ENCODE peak calls at places on chromosomes 11 and 22, in four cellular contexts. A, D, X and H are unnamed samples.

GRCh38 chr11:313304-313786 is 495 bp upstream of the IFITM1 start:
- DNase-seq in A (no peak), D (no peak), X (no peak), H (peak)

GRCh38 chr11:95456704-95457491 is 225.9 kb upstream of the SESN3 start:
- DNase-seq in A (no peak), D (no peak), X (no peak), H (no peak)

GRCh38 chr11:93741882-93742226 is 382 bp downstream of the C11orf54 start:
- DNase-seq in A (peak), D (peak), X (peak), H (no peak)

GRCh38 chr11:32613500-32614151 is 30.0 kb downstream of the EIF3M start:
- DNase-seq in A (no peak), D (no peak), X (peak), H (no peak)

GRCh38 chr22:47625531-47626427 is 863.3 kb downstream of the TBC1D22A start:
- DNase-seq in A (no peak), D (no peak), X (no peak), H (no peak)

GRCh38 chr11:832529-833113 is at the start of gene CD151:
- DNase-seq in A (peak), D (peak), X (no peak), H (peak)

GRCh38 chr11:128552783-128553661 is 34.3 kb downstream of the ETS1 start:
- DNase-seq in A (no peak), D (no peak), X (no peak), H (peak)

GRCh38 chr11:102120006-102120405 is 9.8 kb downstream of the YAP1 start:
- DNase-seq in A (peak), D (no peak), X (peak), H (no peak)

GRCh38 chr11:101428918-101429317 is 154.9 kb downstream of the TRPC6 start:
- DNase-seq in A (peak), D (no peak), X (peak), H (peak)

GRCh38 chr11:121415861-121416260 is 36.3 kb upstream of the SORL1 start:
- DNase-seq in A (no peak), D (no peak), X (no peak), H (peak)

GRCh38 chr11:48017105-48017874 is 36.9 kb downstream of the PTPRJ start:
- DNase-seq in A (no peak), D (no peak), X (no peak), H (no peak)

GRCh38 chr22:34000879-34001526 is 80.7 kb upstream of the LARGE1 start:
- DNase-seq in A (no peak), D (no peak), X (no peak), H (no peak)

GRCh38 chr11:16572946-16573345 is 165.5 kb upstream of the C11orf58 start:
- DNase-seq in A (no peak), D (no peak), X (peak), H (no peak)

GRCh38 chr22:36816635-36817428 is at the start of gene PVALB:
- DNase-seq in A (no peak), D (peak), X (no peak), H (no peak)

GRCh38 chr11:46309669-46310288 is 32.3 kb downstream of the CREB3L1 start:
- DNase-seq in A (no peak), D (peak), X (no peak), H (peak)

GRCh38 chr11:72317982-72318381 is 74.0 kb upstream of the PHOX2A start:
- DNase-seq in A (no peak), D (no peak), X (no peak), H (no peak)

GRCh38 chr11:82750643-82751139 is 17.0 kb upstream of the FAM181B start:
- DNase-seq in A (no peak), D (no peak), X (no peak), H (peak)

GRCh38 chr11:76669901-76670474 is 559 bp downstream of the LRRC32 start:
- DNase-seq in A (no peak), D (no peak), X (no peak), H (no peak)

GRCh38 chr11:1407668-1408067 is 17.9 kb downstream of the BRSK2 start:
- DNase-seq in A (no peak), D (no peak), X (no peak), H (no peak)

GRCh38 chr22:35631597-35631996 is 14.5 kb upstream of the MB start:
- DNase-seq in A (peak), D (peak), X (peak), H (peak)
- TF ChIP-seq MYC in A (no peak), D (no peak), X (no peak), H (no peak)

GRCh38 chr11:130214861-130215530 is 55.4 kb downstream of the ST14 start:
- DNase-seq in A (no peak), D (no peak), X (no peak), H (no peak)

GRCh38 chr11:130212431-130212961 is 52.9 kb downstream of the ST14 start:
- DNase-seq in A (no peak), D (no peak), X (no peak), H (no peak)

GRCh38 chr11:130211781-130212401 is 52.3 kb downstream of the ST14 start:
- DNase-seq in A (no peak), D (no peak), X (no peak), H (no peak)

GRCh38 chr11:130213979-130214281 is 54.3 kb downstream of the ST14 start:
- DNase-seq in A (no peak), D (no peak), X (no peak), H (no peak)

DNA sequence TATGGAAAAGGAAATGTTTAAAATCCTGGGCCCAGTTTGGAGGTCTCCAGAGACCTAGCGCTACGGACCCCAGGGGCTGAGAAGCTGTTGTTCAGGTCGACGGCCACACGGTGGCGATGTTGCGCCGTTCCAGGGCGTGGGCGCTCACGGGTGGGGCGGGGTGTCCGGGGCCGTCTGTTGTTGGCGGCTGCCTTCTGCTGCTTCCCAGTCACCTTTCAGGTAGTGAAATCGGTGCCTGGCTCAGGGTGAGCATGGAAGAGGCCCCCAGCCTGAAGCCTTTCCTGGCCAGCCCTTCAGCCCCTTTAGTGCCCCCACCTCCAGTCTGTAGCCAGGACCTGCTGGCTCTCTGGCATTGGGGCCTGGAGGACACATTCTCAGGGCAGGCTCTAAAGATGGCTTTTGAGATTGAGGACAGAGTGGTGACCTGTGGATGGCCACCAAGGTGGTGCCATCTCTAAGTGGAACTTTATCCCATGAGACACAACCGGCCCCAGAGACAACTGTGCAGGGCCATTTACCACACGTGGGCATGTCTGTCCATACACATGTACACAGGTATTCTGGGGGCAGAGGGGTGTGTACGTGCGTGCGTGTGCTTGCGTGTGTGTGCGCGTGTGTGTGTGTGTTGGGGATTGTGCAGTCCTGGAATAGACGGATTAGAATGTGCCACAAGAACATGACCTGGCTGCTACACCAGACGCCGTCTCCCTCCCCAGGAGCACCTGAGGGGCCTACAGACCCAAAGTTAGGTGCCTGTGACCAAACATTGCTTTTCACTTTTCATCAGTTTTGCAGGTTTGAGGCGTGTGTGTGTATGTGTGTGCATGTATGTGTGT is 53.8 kb downstream of the ST14 start:
- DNase-seq in A (peak), D (peak), X (peak), H (peak)
- TF ChIP-seq MYC in A (no peak), D (no peak), X (no peak), H (no peak)

GRCh38 chr11:69127884-69128283 is 27.9 kb upstream of the SMIM38 start:
- DNase-seq in A (no peak), D (no peak), X (no peak), H (no peak)

GRCh38 chr11:69125861-69126260 is 29.9 kb upstream of the SMIM38 start:
- DNase-seq in A (no peak), D (no peak), X (no peak), H (no peak)

GRCh38 chr11:69127091-69127850 is 28.5 kb upstream of the SMIM38 start:
- DNase-seq in A (no peak), D (no peak), X (no peak), H (no peak)

GRCh38 chr11:69123593-69124545 is 31.9 kb upstream of the SMIM38 start:
- DNase-seq in A (peak), D (no peak), X (no peak), H (no peak)

DNA sequence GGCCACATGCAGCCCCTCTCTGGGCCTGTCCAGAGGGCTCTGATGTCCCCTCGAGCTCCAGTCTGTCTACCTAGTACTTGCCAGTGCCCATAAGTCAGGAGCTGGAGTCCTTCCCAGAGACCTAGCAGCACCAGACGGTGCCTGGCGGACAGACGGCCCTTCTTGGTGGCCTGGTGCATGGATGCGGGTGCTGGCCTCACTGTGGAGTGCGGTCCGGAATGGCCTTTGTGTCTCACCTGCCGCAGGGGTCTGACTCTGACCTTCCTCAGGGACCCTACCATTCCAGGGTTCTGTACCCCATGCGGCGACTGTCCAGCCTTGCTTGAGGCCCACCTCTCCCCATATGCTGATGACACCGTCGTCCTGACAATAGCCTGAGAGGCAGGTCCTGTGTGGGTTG is 29.4 kb upstream of the SMIM38 start:
- DNase-seq in A (no peak), D (no peak), X (no peak), H (no peak)
- TF ChIP-seq MYC in A (no peak), D (no peak), X (no peak), H (no peak)

GRCh38 chr22:46027219-46028068 is 50.5 kb upstream of the WNT7B start:
- DNase-seq in A (no peak), D (peak), X (peak), H (no peak)
- TF ChIP-seq MYC in A (no peak), D (no peak), X (peak), H (no peak)

GRCh38 chr11:134667505-134667904 is 255.5 kb upstream of the B3GAT1 start:
- DNase-seq in A (no peak), D (no peak), X (no peak), H (no peak)

GRCh38 chr11:134666273-134667174 is 254.5 kb upstream of the B3GAT1 start:
- DNase-seq in A (no peak), D (no peak), X (no peak), H (no peak)

GRCh38 chr11:134668076-134668475 is 256.0 kb upstream of the B3GAT1 start:
- DNase-seq in A (no peak), D (no peak), X (no peak), H (no peak)

GRCh38 chr11:134665571-134666268 is 253.7 kb upstream of the B3GAT1 start:
- DNase-seq in A (no peak), D (no peak), X (no peak), H (no peak)

DNA sequence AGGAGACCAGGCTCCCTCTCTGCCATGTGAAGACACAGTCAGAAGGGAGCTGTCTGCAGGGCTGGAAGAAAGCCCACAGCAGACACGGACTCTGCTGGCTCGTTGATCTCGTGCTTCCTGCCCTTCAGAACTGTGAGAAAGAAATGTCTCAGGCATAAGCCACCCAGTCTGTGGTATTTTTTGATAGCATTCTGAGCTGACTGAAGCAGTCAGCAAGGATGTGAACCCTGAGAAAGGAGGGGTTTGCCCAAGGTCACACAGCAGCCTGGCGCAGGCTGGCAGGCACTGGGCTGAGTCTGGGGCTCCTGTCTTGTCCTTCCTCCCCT is 255.1 kb upstream of the B3GAT1 start:
- DNase-seq in A (no peak), D (no peak), X (no peak), H (no peak)
- TF ChIP-seq MYC in A (no peak), D (no peak), X (no peak), H (no peak)